ENCODE peak calls at places on chromosomes 13 and 19, in nine cellular contexts. One of them, this sample, is unnamed.

GRCh38 chr13:50052478-50052877 is 37.2 kb downstream of the KCNRG start:
- DNase-seq in A549: no peak
- DNase-seq in lower leg skin: no peak
- DNase-seq in Peyer's patch: no peak
- DNase-seq in sigmoid colon: no peak
- DNase-seq in tibial nerve: no peak
- DNase-seq in esophagus squamous epithelium: no peak
- DNase-seq in H1: no peak
- DNase-seq in IMR-90: no peak
- DNase-seq in this sample: no peak

GRCh38 chr13:50580684-50581305 is 262.7 kb downstream of the DLEU7 start:
- DNase-seq in A549: no peak
- DNase-seq in lower leg skin: no peak
- DNase-seq in Peyer's patch: no peak
- DNase-seq in sigmoid colon: no peak
- DNase-seq in tibial nerve: no peak
- DNase-seq in esophagus squamous epithelium: no peak
- DNase-seq in H1: no peak
- DNase-seq in IMR-90: peak
- DNase-seq in this sample: no peak

GRCh38 chr19:41872775-41873647 is 4.1 kb upstream of the CD79A start:
- DNase-seq in A549: peak
- DNase-seq in lower leg skin: no peak
- DNase-seq in Peyer's patch: peak
- DNase-seq in sigmoid colon: peak
- DNase-seq in tibial nerve: no peak
- DNase-seq in esophagus squamous epithelium: no peak
- DNase-seq in H1: peak
- DNase-seq in IMR-90: peak
- DNase-seq in this sample: peak

GRCh38 chr13:95485045-95485517 is 67.4 kb upstream of the CLDN10 start:
- DNase-seq in A549: no peak
- DNase-seq in lower leg skin: no peak
- DNase-seq in Peyer's patch: no peak
- DNase-seq in sigmoid colon: no peak
- DNase-seq in tibial nerve: no peak
- DNase-seq in esophagus squamous epithelium: no peak
- DNase-seq in H1: no peak
- DNase-seq in IMR-90: peak
- DNase-seq in this sample: no peak

GRCh38 chr13:112923962-112924361 is 45.1 kb upstream of the MCF2L start:
- DNase-seq in A549: no peak
- DNase-seq in lower leg skin: no peak
- DNase-seq in Peyer's patch: no peak
- DNase-seq in sigmoid colon: no peak
- DNase-seq in tibial nerve: no peak
- DNase-seq in esophagus squamous epithelium: no peak
- DNase-seq in H1: no peak
- DNase-seq in IMR-90: no peak
- DNase-seq in this sample: no peak

GRCh38 chr13:73657821-73658540 is 476.2 kb downstream of the KLF12 start:
- DNase-seq in A549: no peak
- DNase-seq in lower leg skin: no peak
- DNase-seq in Peyer's patch: no peak
- DNase-seq in sigmoid colon: no peak
- DNase-seq in tibial nerve: peak
- DNase-seq in esophagus squamous epithelium: no peak
- DNase-seq in H1: no peak
- DNase-seq in IMR-90: no peak
- DNase-seq in this sample: peak

GRCh38 chr13:21399741-21400140 is 59.4 kb downstream of the ZDHHC20 start:
- DNase-seq in A549: no peak
- DNase-seq in lower leg skin: no peak
- DNase-seq in Peyer's patch: no peak
- DNase-seq in sigmoid colon: no peak
- DNase-seq in tibial nerve: no peak
- DNase-seq in esophagus squamous epithelium: no peak
- DNase-seq in H1: no peak
- DNase-seq in IMR-90: peak
- DNase-seq in this sample: no peak

GRCh38 chr13:100898431-100898830 is 223.8 kb upstream of the TMTC4 start:
- DNase-seq in A549: no peak
- DNase-seq in lower leg skin: no peak
- DNase-seq in Peyer's patch: no peak
- DNase-seq in sigmoid colon: no peak
- DNase-seq in tibial nerve: no peak
- DNase-seq in esophagus squamous epithelium: no peak
- DNase-seq in H1: no peak
- DNase-seq in IMR-90: peak
- DNase-seq in this sample: no peak

GRCh38 chr19:4803736-4804695 is 12.5 kb downstream of the FEM1A start:
- DNase-seq in A549: peak
- DNase-seq in lower leg skin: no peak
- DNase-seq in Peyer's patch: peak
- DNase-seq in sigmoid colon: no peak
- DNase-seq in tibial nerve: no peak
- DNase-seq in esophagus squamous epithelium: no peak
- DNase-seq in H1: peak
- DNase-seq in IMR-90: peak
- DNase-seq in this sample: peak

GRCh38 chr13:27172495-27172842 is 858 bp upstream of the USP12 start:
- DNase-seq in A549: no peak
- DNase-seq in lower leg skin: no peak
- DNase-seq in Peyer's patch: no peak
- DNase-seq in sigmoid colon: no peak
- DNase-seq in tibial nerve: peak
- DNase-seq in esophagus squamous epithelium: no peak
- DNase-seq in H1: no peak
- DNase-seq in IMR-90: peak
- DNase-seq in this sample: no peak

GRCh38 chr19:19740755-19741154 is 7.8 kb upstream of the ZNF14 start:
- DNase-seq in A549: no peak
- DNase-seq in lower leg skin: no peak
- DNase-seq in Peyer's patch: no peak
- DNase-seq in sigmoid colon: no peak
- DNase-seq in tibial nerve: no peak
- DNase-seq in esophagus squamous epithelium: no peak
- DNase-seq in H1: no peak
- DNase-seq in IMR-90: no peak
- DNase-seq in this sample: no peak

GRCh38 chr13:111007209-111007608 is 92.3 kb upstream of the ANKRD10 start:
- DNase-seq in A549: no peak
- DNase-seq in lower leg skin: no peak
- DNase-seq in Peyer's patch: no peak
- DNase-seq in sigmoid colon: no peak
- DNase-seq in tibial nerve: no peak
- DNase-seq in esophagus squamous epithelium: no peak
- DNase-seq in H1: no peak
- DNase-seq in IMR-90: no peak
- DNase-seq in this sample: no peak

GRCh38 chr13:75135325-75135825 is 346.6 kb downstream of the TBC1D4 start:
- DNase-seq in A549: no peak
- DNase-seq in lower leg skin: no peak
- DNase-seq in Peyer's patch: no peak
- DNase-seq in sigmoid colon: no peak
- DNase-seq in tibial nerve: no peak
- DNase-seq in esophagus squamous epithelium: no peak
- DNase-seq in H1: no peak
- DNase-seq in IMR-90: peak
- DNase-seq in this sample: no peak

GRCh38 chr13:113144255-113144629 is 14.2 kb upstream of the PROZ start:
- DNase-seq in A549: no peak
- DNase-seq in lower leg skin: no peak
- DNase-seq in Peyer's patch: no peak
- DNase-seq in sigmoid colon: no peak
- DNase-seq in tibial nerve: no peak
- DNase-seq in esophagus squamous epithelium: no peak
- DNase-seq in H1: no peak
- DNase-seq in IMR-90: no peak
- DNase-seq in this sample: no peak

GRCh38 chr19:335486-336066 is 9.0 kb downstream of the MIER2 start:
- DNase-seq in A549: no peak
- DNase-seq in lower leg skin: peak
- DNase-seq in Peyer's patch: no peak
- DNase-seq in sigmoid colon: peak
- DNase-seq in tibial nerve: no peak
- DNase-seq in esophagus squamous epithelium: no peak
- DNase-seq in H1: no peak
- DNase-seq in IMR-90: no peak
- DNase-seq in this sample: no peak

DNA sequence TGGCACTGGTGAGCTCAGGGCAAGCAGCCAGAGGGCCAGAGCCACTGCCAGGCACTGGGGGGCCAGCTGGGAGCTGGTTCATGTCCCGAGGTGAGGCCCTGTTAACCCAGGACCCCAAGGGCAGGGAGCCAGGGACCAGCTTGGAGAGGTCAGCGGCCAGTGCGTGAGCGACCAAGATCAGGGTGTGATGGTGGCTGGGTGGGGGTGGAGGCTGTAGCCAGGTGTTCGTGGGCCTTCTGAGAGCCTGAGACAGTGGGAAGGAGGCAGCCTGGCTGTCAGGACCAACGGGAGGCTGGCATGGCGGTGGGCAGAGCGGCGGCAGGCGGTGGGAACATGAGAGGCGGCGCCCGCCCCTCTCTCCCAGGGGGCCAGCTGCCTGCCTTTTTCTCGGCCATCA is 8.1 kb upstream of the KPTN start:
- DNase-seq in A549: no peak
- DNase-seq in lower leg skin: no peak
- DNase-seq in Peyer's patch: no peak
- DNase-seq in sigmoid colon: peak
- DNase-seq in tibial nerve: no peak
- DNase-seq in esophagus squamous epithelium: no peak
- DNase-seq in H1: no peak
- DNase-seq in IMR-90: no peak
- DNase-seq in this sample: no peak
- TF ChIP-seq POLR2A in A549: no peak
- TF ChIP-seq POLR2A in lower leg skin: no peak
- TF ChIP-seq POLR2A in Peyer's patch: no peak
- TF ChIP-seq POLR2A in sigmoid colon: no peak
- TF ChIP-seq POLR2A in tibial nerve: no peak
- TF ChIP-seq POLR2A in esophagus squamous epithelium: no peak
- TF ChIP-seq POLR2A in H1: no peak
- TF ChIP-seq POLR2A in IMR-90: no peak
- TF ChIP-seq POLR2A in this sample: no peak

GRCh38 chr13:82358284-82358683 is 1524.0 kb downstream of the SLITRK1 start:
- DNase-seq in A549: no peak
- DNase-seq in lower leg skin: no peak
- DNase-seq in Peyer's patch: no peak
- DNase-seq in sigmoid colon: no peak
- DNase-seq in tibial nerve: no peak
- DNase-seq in esophagus squamous epithelium: no peak
- DNase-seq in H1: no peak
- DNase-seq in IMR-90: no peak
- DNase-seq in this sample: no peak

GRCh38 chr13:82356667-82357066 is 1525.6 kb downstream of the SLITRK1 start:
- DNase-seq in A549: no peak
- DNase-seq in lower leg skin: no peak
- DNase-seq in Peyer's patch: no peak
- DNase-seq in sigmoid colon: no peak
- DNase-seq in tibial nerve: no peak
- DNase-seq in esophagus squamous epithelium: no peak
- DNase-seq in H1: no peak
- DNase-seq in IMR-90: no peak
- DNase-seq in this sample: no peak
- TF ChIP-seq CTCF in A549: no peak
- TF ChIP-seq CTCF in lower leg skin: no peak
- TF ChIP-seq CTCF in Peyer's patch: no peak
- TF ChIP-seq CTCF in sigmoid colon: no peak
- TF ChIP-seq CTCF in tibial nerve: no peak
- TF ChIP-seq CTCF in esophagus squamous epithelium: no peak
- TF ChIP-seq CTCF in H1: no peak
- TF ChIP-seq CTCF in IMR-90: no peak
- TF ChIP-seq CTCF in this sample: no peak

GRCh38 chr13:32586022-32586900 is at the start of gene PDS5B:
- DNase-seq in A549: peak
- DNase-seq in lower leg skin: peak
- DNase-seq in Peyer's patch: peak
- DNase-seq in sigmoid colon: peak
- DNase-seq in tibial nerve: peak
- DNase-seq in esophagus squamous epithelium: peak
- DNase-seq in H1: peak
- DNase-seq in IMR-90: peak
- DNase-seq in this sample: peak
- TF ChIP-seq POLR2A in A549: no peak
- TF ChIP-seq POLR2A in lower leg skin: no peak
- TF ChIP-seq POLR2A in Peyer's patch: peak
- TF ChIP-seq POLR2A in sigmoid colon: peak
- TF ChIP-seq POLR2A in tibial nerve: peak
- TF ChIP-seq POLR2A in esophagus squamous epithelium: peak
- TF ChIP-seq POLR2A in H1: peak
- TF ChIP-seq POLR2A in IMR-90: no peak
- TF ChIP-seq POLR2A in this sample: peak

GRCh38 chr19:49912965-49913685 is 15.9 kb upstream of the ATF5 start:
- DNase-seq in A549: no peak
- DNase-seq in lower leg skin: no peak
- DNase-seq in Peyer's patch: no peak
- DNase-seq in sigmoid colon: no peak
- DNase-seq in tibial nerve: no peak
- DNase-seq in esophagus squamous epithelium: no peak
- DNase-seq in H1: no peak
- DNase-seq in IMR-90: peak
- DNase-seq in this sample: no peak
- TF ChIP-seq CTCF in A549: peak
- TF ChIP-seq CTCF in lower leg skin: no peak
- TF ChIP-seq CTCF in Peyer's patch: no peak
- TF ChIP-seq CTCF in sigmoid colon: no peak
- TF ChIP-seq CTCF in tibial nerve: no peak
- TF ChIP-seq CTCF in esophagus squamous epithelium: no peak
- TF ChIP-seq CTCF in H1: peak
- TF ChIP-seq CTCF in IMR-90: no peak
- TF ChIP-seq CTCF in this sample: no peak

DNA sequence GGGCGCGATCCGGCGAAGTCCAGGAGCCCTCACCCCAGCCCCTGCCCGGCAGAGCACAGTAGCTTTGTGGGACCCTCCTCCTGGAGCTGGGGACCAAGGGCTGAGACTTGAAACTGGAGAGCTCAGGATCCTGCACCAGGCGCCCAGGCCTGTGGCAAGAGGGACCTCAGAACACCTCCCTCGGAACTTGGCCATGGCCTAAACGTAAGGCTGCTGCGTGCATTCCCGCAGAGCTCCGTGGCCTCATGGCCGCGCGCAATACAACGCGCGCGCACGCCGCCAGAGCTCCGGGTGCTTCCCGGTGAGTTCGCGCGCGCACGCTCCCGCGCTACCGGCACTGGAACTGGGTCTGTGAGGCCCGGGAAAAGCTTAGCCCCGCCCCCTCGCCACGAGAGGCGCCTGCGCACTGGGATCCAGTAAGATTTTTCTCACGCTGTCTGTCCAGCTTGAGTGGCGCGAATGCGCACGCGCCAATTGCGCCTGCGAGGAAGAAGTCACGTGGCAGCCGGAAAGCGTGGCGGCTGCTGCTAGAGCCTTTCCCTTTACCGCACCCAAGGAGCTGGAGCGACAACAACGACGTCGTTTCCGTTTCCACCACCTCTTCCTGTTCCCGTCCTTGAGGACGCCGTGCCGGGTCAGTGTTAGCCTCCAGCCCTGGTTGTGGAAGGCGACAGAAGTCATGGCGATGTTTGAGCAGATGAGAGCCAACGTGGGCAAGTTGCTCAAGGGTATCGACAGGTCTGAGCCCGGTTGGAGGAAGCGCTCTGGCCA is at the start of gene EIF3K:
- DNase-seq in A549: peak
- DNase-seq in lower leg skin: peak
- DNase-seq in Peyer's patch: peak
- DNase-seq in sigmoid colon: peak
- DNase-seq in tibial nerve: peak
- DNase-seq in esophagus squamous epithelium: peak
- DNase-seq in H1: peak
- DNase-seq in IMR-90: peak
- DNase-seq in this sample: peak
- TF ChIP-seq POLR2A in A549: peak
- TF ChIP-seq POLR2A in lower leg skin: no peak
- TF ChIP-seq POLR2A in Peyer's patch: peak
- TF ChIP-seq POLR2A in sigmoid colon: peak
- TF ChIP-seq POLR2A in tibial nerve: peak
- TF ChIP-seq POLR2A in esophagus squamous epithelium: peak
- TF ChIP-seq POLR2A in H1: peak
- TF ChIP-seq POLR2A in IMR-90: peak
- TF ChIP-seq POLR2A in this sample: peak

This sample was measured in heart left ventricle.